ENCODE peak calls at places on chromosomes 11 and 22, in five cellular contexts. One of them, this sample, is unnamed.

GRCh38 chr22:44211256-44211945 is 30.7 kb downstream of the PARVG start:
- DNase-seq in activated CD4-positive, alpha-beta T cell treated with anti-CD3 and anti-CD28 coated beads for 1 hour: no peak
- DNase-seq in epithelial cell of esophagus: no peak
- DNase-seq in ACHN: no peak
- DNase-seq in BE2C: no peak
- DNase-seq in this sample: no peak

GRCh38 chr11:60931897-60932296 is 7.6 kb downstream of the TMEM132A start:
- DNase-seq in BE2C: no peak
- DNase-seq in activated CD4-positive, alpha-beta T cell treated with anti-CD3 and anti-CD28 coated beads for 1 hour: no peak
- DNase-seq in ACHN: no peak
- DNase-seq in epithelial cell of esophagus: no peak
- DNase-seq in this sample: no peak

GRCh38 chr11:77823775-77824174 is 2.8 kb downstream of the AAMDC start:
- DNase-seq in ACHN: no peak
- DNase-seq in BE2C: no peak
- DNase-seq in epithelial cell of esophagus: no peak
- DNase-seq in activated CD4-positive, alpha-beta T cell treated with anti-CD3 and anti-CD28 coated beads for 1 hour: no peak
- DNase-seq in this sample: no peak

GRCh38 chr22:36467946-36468345 is 13.5 kb downstream of the TXN2 start:
- DNase-seq in ACHN: peak
- DNase-seq in activated CD4-positive, alpha-beta T cell treated with anti-CD3 and anti-CD28 coated beads for 1 hour: no peak
- DNase-seq in epithelial cell of esophagus: peak
- DNase-seq in BE2C: no peak
- DNase-seq in this sample: no peak

GRCh38 chr11:130020323-130020722 is 17.7 kb upstream of the PRDM10 start:
- DNase-seq in ACHN: peak
- DNase-seq in BE2C: no peak
- DNase-seq in activated CD4-positive, alpha-beta T cell treated with anti-CD3 and anti-CD28 coated beads for 1 hour: no peak
- DNase-seq in epithelial cell of esophagus: no peak
- DNase-seq in this sample: no peak

GRCh38 chr11:67055812-67056211 is 835 bp upstream of the RHOD start:
- DNase-seq in BE2C: no peak
- DNase-seq in epithelial cell of esophagus: peak
- DNase-seq in ACHN: no peak
- DNase-seq in activated CD4-positive, alpha-beta T cell treated with anti-CD3 and anti-CD28 coated beads for 1 hour: no peak
- DNase-seq in this sample: no peak

GRCh38 chr22:32465661-32466060 is 1.4 kb upstream of the BPIFC start:
- DNase-seq in ACHN: no peak
- DNase-seq in BE2C: no peak
- DNase-seq in epithelial cell of esophagus: no peak
- DNase-seq in activated CD4-positive, alpha-beta T cell treated with anti-CD3 and anti-CD28 coated beads for 1 hour: no peak
- DNase-seq in this sample: no peak

GRCh38 chr11:68259122-68259959 is 12.4 kb downstream of the C11orf24 start:
- DNase-seq in BE2C: no peak
- DNase-seq in ACHN: no peak
- DNase-seq in activated CD4-positive, alpha-beta T cell treated with anti-CD3 and anti-CD28 coated beads for 1 hour: no peak
- DNase-seq in epithelial cell of esophagus: no peak
- DNase-seq in this sample: no peak

GRCh38 chr11:33376331-33377099 is 119.3 kb downstream of the HIPK3 start:
- DNase-seq in activated CD4-positive, alpha-beta T cell treated with anti-CD3 and anti-CD28 coated beads for 1 hour: no peak
- DNase-seq in epithelial cell of esophagus: peak
- DNase-seq in ACHN: no peak
- DNase-seq in BE2C: no peak
- DNase-seq in this sample: peak

GRCh38 chr11:123683616-123684170 is 29.3 kb upstream of the SCN3B start:
- DNase-seq in ACHN: no peak
- DNase-seq in epithelial cell of esophagus: peak
- DNase-seq in BE2C: peak
- DNase-seq in activated CD4-positive, alpha-beta T cell treated with anti-CD3 and anti-CD28 coated beads for 1 hour: no peak
- DNase-seq in this sample: no peak

GRCh38 chr11:75867778-75868374 is 52.9 kb downstream of the UVRAG start:
- DNase-seq in ACHN: peak
- DNase-seq in BE2C: peak
- DNase-seq in activated CD4-positive, alpha-beta T cell treated with anti-CD3 and anti-CD28 coated beads for 1 hour: no peak
- DNase-seq in epithelial cell of esophagus: peak
- DNase-seq in this sample: no peak

GRCh38 chr11:86151188-86152005 is 82.5 kb upstream of the PICALM start:
- DNase-seq in epithelial cell of esophagus: peak
- DNase-seq in activated CD4-positive, alpha-beta T cell treated with anti-CD3 and anti-CD28 coated beads for 1 hour: no peak
- DNase-seq in ACHN: peak
- DNase-seq in BE2C: no peak
- DNase-seq in this sample: no peak

GRCh38 chr11:28757725-28758515 is 649.7 kb downstream of the METTL15 start:
- DNase-seq in ACHN: peak
- DNase-seq in epithelial cell of esophagus: peak
- DNase-seq in BE2C: no peak
- DNase-seq in activated CD4-positive, alpha-beta T cell treated with anti-CD3 and anti-CD28 coated beads for 1 hour: no peak
- DNase-seq in this sample: no peak

GRCh38 chr22:20779014-20779812 is 5.3 kb downstream of the SERPIND1 start:
- DNase-seq in epithelial cell of esophagus: no peak
- DNase-seq in BE2C: no peak
- DNase-seq in activated CD4-positive, alpha-beta T cell treated with anti-CD3 and anti-CD28 coated beads for 1 hour: no peak
- DNase-seq in ACHN: no peak
- DNase-seq in this sample: no peak